ENCODE peak calls at places on chromosomes 16 and 17, in seven cellular contexts. One of them, this sample, is unnamed.

GRCh38 chr16:81558444-81559175 is 114.0 kb downstream of the CMIP start:
- DNase-seq in H1: no peak
- DNase-seq in IMR-90: no peak
- DNase-seq in H9: no peak
- DNase-seq in neuronal stem cell: no peak
- DNase-seq in mesenchymal stem cell: no peak
- DNase-seq in trophoblast cell: peak
- DNase-seq in this sample: peak

GRCh38 chr17:31608659-31609254 is 217.3 kb downstream of the RAB11FIP4 start:
- DNase-seq in H1: no peak
- DNase-seq in IMR-90: peak
- DNase-seq in H9: no peak
- DNase-seq in neuronal stem cell: no peak
- DNase-seq in mesenchymal stem cell: no peak
- DNase-seq in trophoblast cell: peak
- DNase-seq in this sample: no peak

GRCh38 chr17:49795372-49795771 is 6.9 kb downstream of the KAT7 start:
- DNase-seq in H1: no peak
- DNase-seq in IMR-90: no peak
- DNase-seq in H9: no peak
- DNase-seq in neuronal stem cell: no peak
- DNase-seq in mesenchymal stem cell: no peak
- DNase-seq in trophoblast cell: no peak
- DNase-seq in this sample: no peak

GRCh38 chr16:14487579-14487978 is 142.5 kb downstream of the PARN start:
- DNase-seq in H1: no peak
- DNase-seq in IMR-90: no peak
- DNase-seq in H9: no peak
- DNase-seq in neuronal stem cell: no peak
- DNase-seq in mesenchymal stem cell: no peak
- DNase-seq in trophoblast cell: no peak
- DNase-seq in this sample: peak

GRCh38 chr17:69828087-69828486 is 246.9 kb upstream of the KCNJ16 start:
- DNase-seq in H1: no peak
- DNase-seq in IMR-90: peak
- DNase-seq in H9: no peak
- DNase-seq in neuronal stem cell: no peak
- DNase-seq in mesenchymal stem cell: peak
- DNase-seq in trophoblast cell: no peak
- DNase-seq in this sample: no peak

GRCh38 chr17:1473841-1474240 is 17.8 kb upstream of the CRK start:
- DNase-seq in H1: no peak
- DNase-seq in IMR-90: no peak
- DNase-seq in H9: no peak
- DNase-seq in neuronal stem cell: no peak
- DNase-seq in mesenchymal stem cell: no peak
- DNase-seq in trophoblast cell: no peak
- DNase-seq in this sample: no peak

GRCh38 chr16:17556276-17557052 is 85.7 kb upstream of the XYLT1 start:
- DNase-seq in H1: no peak
- DNase-seq in IMR-90: peak
- DNase-seq in H9: peak
- DNase-seq in neuronal stem cell: peak
- DNase-seq in mesenchymal stem cell: no peak
- DNase-seq in trophoblast cell: peak
- DNase-seq in this sample: peak

GRCh38 chr16:14360326-14361037 is 269.6 kb downstream of the PARN start:
- DNase-seq in H1: no peak
- DNase-seq in IMR-90: no peak
- DNase-seq in H9: no peak
- DNase-seq in neuronal stem cell: no peak
- DNase-seq in mesenchymal stem cell: no peak
- DNase-seq in trophoblast cell: no peak
- DNase-seq in this sample: no peak

GRCh38 chr17:40284085-40284713 is 3.5 kb upstream of the CDC6 start:
- DNase-seq in H1: no peak
- DNase-seq in IMR-90: peak
- DNase-seq in H9: no peak
- DNase-seq in neuronal stem cell: no peak
- DNase-seq in mesenchymal stem cell: peak
- DNase-seq in trophoblast cell: peak
- DNase-seq in this sample: peak

GRCh38 chr17:79461041-79461440 is 149.8 kb downstream of the RBFOX3 start:
- DNase-seq in H1: no peak
- DNase-seq in IMR-90: peak
- DNase-seq in H9: no peak
- DNase-seq in neuronal stem cell: no peak
- DNase-seq in mesenchymal stem cell: no peak
- DNase-seq in trophoblast cell: no peak
- DNase-seq in this sample: no peak

GRCh38 chr16:88856122-88856827 is 472 bp downstream of the GALNS start:
- DNase-seq in H1: peak
- DNase-seq in IMR-90: no peak
- DNase-seq in H9: peak
- DNase-seq in neuronal stem cell: peak
- DNase-seq in mesenchymal stem cell: no peak
- DNase-seq in trophoblast cell: no peak
- DNase-seq in this sample: peak

DNA sequence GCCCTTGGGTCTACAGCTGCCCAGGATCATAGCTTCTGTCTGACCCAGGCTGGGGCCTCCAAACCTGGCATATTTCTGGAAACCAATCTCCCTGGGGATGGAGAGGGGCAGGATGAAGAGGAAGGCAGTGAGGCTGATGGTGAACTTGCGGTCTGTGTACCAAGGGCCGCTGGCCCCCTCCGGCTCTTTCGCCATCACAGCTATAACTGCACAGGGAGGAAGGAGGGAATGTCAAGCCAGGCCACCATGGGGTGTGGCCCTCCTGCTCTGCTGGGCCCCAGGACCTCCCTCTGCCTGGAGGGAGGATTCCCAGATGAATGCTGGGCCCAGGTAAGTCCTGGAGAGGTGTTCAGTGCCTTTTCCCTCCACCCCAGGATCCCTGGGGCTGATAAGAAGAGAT is 6.3 kb downstream of the SLC38A7 start:
- DNase-seq in H1: no peak
- DNase-seq in IMR-90: no peak
- DNase-seq in H9: no peak
- DNase-seq in neuronal stem cell: no peak
- DNase-seq in mesenchymal stem cell: no peak
- DNase-seq in trophoblast cell: no peak
- DNase-seq in this sample: no peak
- H3K18ac ChIP-seq in H1: no peak
- H3K18ac ChIP-seq in IMR-90: no peak
- H3K18ac ChIP-seq in H9: no peak
- H3K18ac ChIP-seq in neuronal stem cell: no peak
- H3K18ac ChIP-seq in mesenchymal stem cell: no peak
- H3K18ac ChIP-seq in trophoblast cell: no peak
- H3K18ac ChIP-seq in this sample: no peak

GRCh38 chr17:41748275-41748674 is 13.8 kb upstream of the HAP1 start:
- DNase-seq in H1: no peak
- DNase-seq in IMR-90: no peak
- DNase-seq in H9: no peak
- DNase-seq in neuronal stem cell: no peak
- DNase-seq in mesenchymal stem cell: no peak
- DNase-seq in trophoblast cell: no peak
- DNase-seq in this sample: no peak
- H4K8ac ChIP-seq in H1: no peak
- H4K8ac ChIP-seq in IMR-90: no peak
- H4K8ac ChIP-seq in H9: no peak
- H4K8ac ChIP-seq in neuronal stem cell: no peak
- H4K8ac ChIP-seq in mesenchymal stem cell: no peak
- H4K8ac ChIP-seq in trophoblast cell: no peak
- H4K8ac ChIP-seq in this sample: no peak

GRCh38 chr16:85796152-85796551 is 3.2 kb downstream of the EMC8 start:
- DNase-seq in H1: no peak
- DNase-seq in IMR-90: no peak
- DNase-seq in H9: no peak
- DNase-seq in neuronal stem cell: no peak
- DNase-seq in mesenchymal stem cell: no peak
- DNase-seq in trophoblast cell: no peak
- DNase-seq in this sample: no peak
- H3K18ac ChIP-seq in H1: no peak
- H3K18ac ChIP-seq in IMR-90: no peak
- H3K18ac ChIP-seq in H9: no peak
- H3K18ac ChIP-seq in neuronal stem cell: no peak
- H3K18ac ChIP-seq in mesenchymal stem cell: no peak
- H3K18ac ChIP-seq in trophoblast cell: no peak
- H3K18ac ChIP-seq in this sample: no peak

GRCh38 chr16:70736454-70737376 is 50.9 kb upstream of the MTSS2 start:
- DNase-seq in H1: no peak
- DNase-seq in IMR-90: peak
- DNase-seq in H9: no peak
- DNase-seq in neuronal stem cell: no peak
- DNase-seq in mesenchymal stem cell: no peak
- DNase-seq in trophoblast cell: no peak
- DNase-seq in this sample: no peak

GRCh38 chr16:70737377-70738082 is 51.7 kb upstream of the MTSS2 start:
- DNase-seq in H1: no peak
- DNase-seq in IMR-90: peak
- DNase-seq in H9: no peak
- DNase-seq in neuronal stem cell: no peak
- DNase-seq in mesenchymal stem cell: peak
- DNase-seq in trophoblast cell: peak
- DNase-seq in this sample: no peak

GRCh38 chr16:70739389-70739788 is 53.5 kb upstream of the MTSS2 start:
- DNase-seq in H1: no peak
- DNase-seq in IMR-90: no peak
- DNase-seq in H9: no peak
- DNase-seq in neuronal stem cell: no peak
- DNase-seq in mesenchymal stem cell: no peak
- DNase-seq in trophoblast cell: no peak
- DNase-seq in this sample: no peak

GRCh38 chr16:70740174-70740918 is 54.5 kb upstream of the MTSS2 start:
- DNase-seq in H1: no peak
- DNase-seq in IMR-90: no peak
- DNase-seq in H9: no peak
- DNase-seq in neuronal stem cell: no peak
- DNase-seq in mesenchymal stem cell: no peak
- DNase-seq in trophoblast cell: no peak
- DNase-seq in this sample: no peak

DNA sequence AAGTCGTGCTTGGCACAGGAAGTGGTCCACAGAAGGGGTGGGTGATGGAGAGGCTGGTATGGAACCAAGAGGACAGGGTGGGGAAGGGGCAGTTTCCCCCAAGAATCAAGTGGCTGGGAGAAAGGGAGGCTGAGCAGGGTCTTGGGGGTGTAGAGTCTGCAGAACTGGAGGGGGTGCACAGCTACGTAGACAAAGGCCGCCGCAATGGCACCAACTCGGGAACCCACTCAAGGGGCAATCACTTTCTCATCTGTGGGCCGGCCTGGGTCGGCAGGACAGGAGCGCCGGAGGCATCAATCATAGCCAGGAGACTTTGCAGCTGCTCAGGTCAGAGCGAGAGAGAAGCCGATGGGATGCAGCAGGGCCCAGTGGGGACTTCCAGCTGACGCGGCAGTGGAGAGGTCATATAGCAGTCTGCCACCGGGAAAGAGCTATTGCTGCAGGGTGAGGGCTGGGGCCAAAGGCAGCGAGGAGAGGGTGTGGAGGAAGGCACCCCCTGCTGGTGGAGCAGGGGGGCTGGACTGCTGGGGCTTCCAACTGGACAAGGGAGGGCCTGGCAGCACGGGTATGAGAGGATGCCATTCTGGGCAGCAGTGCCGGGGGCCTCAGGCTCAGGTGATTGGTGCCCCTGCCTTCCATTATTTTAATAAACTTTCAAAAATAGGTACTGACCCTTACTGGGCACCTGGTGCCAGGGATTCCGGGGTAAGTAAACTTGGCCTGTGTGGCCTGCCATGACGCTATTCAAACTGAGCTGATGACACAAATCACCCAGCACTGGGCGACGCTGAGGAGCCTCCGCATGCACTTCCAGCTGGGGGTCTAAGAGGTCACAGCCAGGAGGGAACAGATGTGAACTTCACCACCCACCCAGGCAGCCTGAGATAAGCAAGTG is 52.5 kb upstream of the MTSS2 start:
- DNase-seq in H1: peak
- DNase-seq in IMR-90: peak
- DNase-seq in H9: peak
- DNase-seq in neuronal stem cell: no peak
- DNase-seq in mesenchymal stem cell: peak
- DNase-seq in trophoblast cell: peak
- DNase-seq in this sample: peak
- H4K8ac ChIP-seq in H1: peak
- H4K8ac ChIP-seq in IMR-90: peak
- H4K8ac ChIP-seq in H9: no peak
- H4K8ac ChIP-seq in neuronal stem cell: no peak
- H4K8ac ChIP-seq in mesenchymal stem cell: peak
- H4K8ac ChIP-seq in trophoblast cell: peak
- H4K8ac ChIP-seq in this sample: no peak

GRCh38 chr17:75819116-75819515 is 25.1 kb downstream of the UNC13D start:
- DNase-seq in H1: no peak
- DNase-seq in IMR-90: no peak
- DNase-seq in H9: no peak
- DNase-seq in neuronal stem cell: no peak
- DNase-seq in mesenchymal stem cell: no peak
- DNase-seq in trophoblast cell: no peak
- DNase-seq in this sample: no peak
- H3K18ac ChIP-seq in H1: no peak
- H3K18ac ChIP-seq in IMR-90: no peak
- H3K18ac ChIP-seq in H9: no peak
- H3K18ac ChIP-seq in neuronal stem cell: no peak
- H3K18ac ChIP-seq in mesenchymal stem cell: no peak
- H3K18ac ChIP-seq in trophoblast cell: no peak
- H3K18ac ChIP-seq in this sample: no peak